ENCODE peak calls at places on chromosomes 1 and 21, in eight cellular contexts. One of them, this sample, is unnamed.

GRCh38 chr1:5459839-5460238 is 532.4 kb downstream of the NPHP4 start:
- DNase-seq in right atrium auricular region: no peak
- DNase-seq in BE2C: no peak
- DNase-seq in right lobe of liver: no peak
- DNase-seq in progenitor cell of endocrine pancreas: no peak
- DNase-seq in left ventricle myocardium inferior: no peak
- DNase-seq in Calu3: no peak
- DNase-seq in CD8-positive, alpha-beta T cell: no peak
- DNase-seq in this sample: no peak

GRCh38 chr1:88729297-88729696 is 45.2 kb downstream of the PKN2 start:
- DNase-seq in right atrium auricular region: no peak
- DNase-seq in BE2C: no peak
- DNase-seq in right lobe of liver: no peak
- DNase-seq in progenitor cell of endocrine pancreas: no peak
- DNase-seq in left ventricle myocardium inferior: no peak
- DNase-seq in Calu3: no peak
- DNase-seq in CD8-positive, alpha-beta T cell: no peak
- DNase-seq in this sample: no peak

GRCh38 chr1:198333744-198334143 is 176.9 kb downstream of the NEK7 start:
- DNase-seq in right atrium auricular region: no peak
- DNase-seq in BE2C: no peak
- DNase-seq in right lobe of liver: no peak
- DNase-seq in progenitor cell of endocrine pancreas: no peak
- DNase-seq in left ventricle myocardium inferior: no peak
- DNase-seq in Calu3: no peak
- DNase-seq in CD8-positive, alpha-beta T cell: no peak
- DNase-seq in this sample: no peak

GRCh38 chr1:60989745-60990718 is 92.3 kb upstream of the NFIA start:
- DNase-seq in right atrium auricular region: peak
- DNase-seq in BE2C: peak
- DNase-seq in right lobe of liver: no peak
- DNase-seq in progenitor cell of endocrine pancreas: no peak
- DNase-seq in left ventricle myocardium inferior: peak
- DNase-seq in Calu3: no peak
- DNase-seq in CD8-positive, alpha-beta T cell: no peak
- DNase-seq in this sample: no peak

GRCh38 chr21:18023099-18023498 is 203.9 kb upstream of the C21orf91 start:
- DNase-seq in right atrium auricular region: no peak
- DNase-seq in BE2C: no peak
- DNase-seq in right lobe of liver: no peak
- DNase-seq in progenitor cell of endocrine pancreas: no peak
- DNase-seq in left ventricle myocardium inferior: no peak
- DNase-seq in Calu3: no peak
- DNase-seq in CD8-positive, alpha-beta T cell: no peak
- DNase-seq in this sample: no peak

GRCh38 chr1:17922833-17923232 is 167.7 kb downstream of the ACTL8 start:
- DNase-seq in right atrium auricular region: no peak
- DNase-seq in BE2C: peak
- DNase-seq in right lobe of liver: peak
- DNase-seq in progenitor cell of endocrine pancreas: peak
- DNase-seq in left ventricle myocardium inferior: no peak
- DNase-seq in Calu3: peak
- DNase-seq in CD8-positive, alpha-beta T cell: no peak
- DNase-seq in this sample: peak

GRCh38 chr1:70202173-70202758 is 3.1 kb downstream of the LRRC40 start:
- DNase-seq in right atrium auricular region: no peak
- DNase-seq in BE2C: no peak
- DNase-seq in right lobe of liver: no peak
- DNase-seq in progenitor cell of endocrine pancreas: no peak
- DNase-seq in left ventricle myocardium inferior: no peak
- DNase-seq in Calu3: no peak
- DNase-seq in CD8-positive, alpha-beta T cell: no peak
- DNase-seq in this sample: no peak

GRCh38 chr1:181033128-181033798 is 520 bp upstream of the MR1 start:
- DNase-seq in right atrium auricular region: no peak
- DNase-seq in BE2C: no peak
- DNase-seq in right lobe of liver: no peak
- DNase-seq in progenitor cell of endocrine pancreas: no peak
- DNase-seq in left ventricle myocardium inferior: no peak
- DNase-seq in Calu3: peak
- DNase-seq in CD8-positive, alpha-beta T cell: peak
- DNase-seq in this sample: no peak

GRCh38 chr1:3114846-3115245 is 45.8 kb downstream of the PRDM16 start:
- DNase-seq in right atrium auricular region: no peak
- DNase-seq in BE2C: no peak
- DNase-seq in right lobe of liver: no peak
- DNase-seq in progenitor cell of endocrine pancreas: peak
- DNase-seq in left ventricle myocardium inferior: no peak
- DNase-seq in Calu3: no peak
- DNase-seq in CD8-positive, alpha-beta T cell: no peak
- DNase-seq in this sample: no peak

DNA sequence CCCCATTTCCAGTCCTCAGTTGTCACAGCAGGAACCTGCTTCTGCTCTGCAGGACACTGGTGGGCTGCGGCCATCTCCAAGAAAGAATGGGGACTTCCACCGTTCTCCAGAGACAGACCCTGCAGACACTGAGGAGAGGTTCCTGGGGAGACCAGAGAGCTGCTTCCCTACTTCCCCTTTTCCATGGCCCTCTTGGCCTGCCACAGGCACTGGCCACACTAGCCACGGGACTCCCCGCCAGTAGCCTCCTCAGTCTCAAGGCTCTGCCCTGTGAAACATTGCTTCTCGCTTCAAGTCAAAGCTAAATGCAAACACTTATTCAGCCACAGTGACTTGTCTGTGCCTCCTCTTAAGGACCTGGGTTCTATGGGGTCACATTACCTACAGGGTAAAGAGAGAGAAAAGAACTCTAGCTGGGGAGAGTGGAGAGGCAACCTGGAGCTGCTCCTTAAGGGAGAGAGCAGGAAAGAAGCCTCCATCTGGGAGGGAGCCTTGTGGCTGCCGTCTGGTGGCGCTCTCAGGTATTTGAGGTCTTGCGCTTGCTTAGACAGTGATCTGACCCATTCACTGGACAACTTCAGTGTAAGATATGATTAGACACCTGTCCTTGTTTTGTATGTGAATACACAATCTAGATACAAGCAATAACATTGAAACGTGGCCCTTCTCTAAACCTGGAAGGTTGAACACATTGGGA is 5.4 kb upstream of the SLAMF8 start:
- DNase-seq in right atrium auricular region: no peak
- DNase-seq in BE2C: no peak
- DNase-seq in right lobe of liver: no peak
- DNase-seq in progenitor cell of endocrine pancreas: no peak
- DNase-seq in left ventricle myocardium inferior: no peak
- DNase-seq in Calu3: no peak
- DNase-seq in CD8-positive, alpha-beta T cell: no peak
- DNase-seq in this sample: peak
- TF ChIP-seq CTCF in right atrium auricular region: no peak
- TF ChIP-seq CTCF in BE2C: no peak
- TF ChIP-seq CTCF in right lobe of liver: peak
- TF ChIP-seq CTCF in progenitor cell of endocrine pancreas: peak
- TF ChIP-seq CTCF in left ventricle myocardium inferior: no peak
- TF ChIP-seq CTCF in Calu3: no peak
- TF ChIP-seq CTCF in CD8-positive, alpha-beta T cell: no peak
- TF ChIP-seq CTCF in this sample: peak

GRCh38 chr21:43723648-43724047 is 4.7 kb downstream of the PDXK start:
- DNase-seq in right atrium auricular region: no peak
- DNase-seq in BE2C: no peak
- DNase-seq in right lobe of liver: no peak
- DNase-seq in progenitor cell of endocrine pancreas: no peak
- DNase-seq in left ventricle myocardium inferior: peak
- DNase-seq in Calu3: no peak
- DNase-seq in CD8-positive, alpha-beta T cell: no peak
- DNase-seq in this sample: no peak

GRCh38 chr21:43726686-43727570 is 8.0 kb downstream of the PDXK start:
- DNase-seq in right atrium auricular region: no peak
- DNase-seq in BE2C: no peak
- DNase-seq in right lobe of liver: no peak
- DNase-seq in progenitor cell of endocrine pancreas: no peak
- DNase-seq in left ventricle myocardium inferior: peak
- DNase-seq in Calu3: peak
- DNase-seq in CD8-positive, alpha-beta T cell: no peak
- DNase-seq in this sample: no peak

GRCh38 chr21:43728467-43729390 is 9.8 kb downstream of the PDXK start:
- DNase-seq in right atrium auricular region: peak
- DNase-seq in BE2C: peak
- DNase-seq in right lobe of liver: peak
- DNase-seq in progenitor cell of endocrine pancreas: peak
- DNase-seq in left ventricle myocardium inferior: peak
- DNase-seq in Calu3: peak
- DNase-seq in CD8-positive, alpha-beta T cell: peak
- DNase-seq in this sample: peak

GRCh38 chr21:43731476-43731875 is 12.5 kb downstream of the PDXK start:
- DNase-seq in right atrium auricular region: no peak
- DNase-seq in BE2C: no peak
- DNase-seq in right lobe of liver: no peak
- DNase-seq in progenitor cell of endocrine pancreas: no peak
- DNase-seq in left ventricle myocardium inferior: no peak
- DNase-seq in Calu3: no peak
- DNase-seq in CD8-positive, alpha-beta T cell: no peak
- DNase-seq in this sample: no peak

DNA sequence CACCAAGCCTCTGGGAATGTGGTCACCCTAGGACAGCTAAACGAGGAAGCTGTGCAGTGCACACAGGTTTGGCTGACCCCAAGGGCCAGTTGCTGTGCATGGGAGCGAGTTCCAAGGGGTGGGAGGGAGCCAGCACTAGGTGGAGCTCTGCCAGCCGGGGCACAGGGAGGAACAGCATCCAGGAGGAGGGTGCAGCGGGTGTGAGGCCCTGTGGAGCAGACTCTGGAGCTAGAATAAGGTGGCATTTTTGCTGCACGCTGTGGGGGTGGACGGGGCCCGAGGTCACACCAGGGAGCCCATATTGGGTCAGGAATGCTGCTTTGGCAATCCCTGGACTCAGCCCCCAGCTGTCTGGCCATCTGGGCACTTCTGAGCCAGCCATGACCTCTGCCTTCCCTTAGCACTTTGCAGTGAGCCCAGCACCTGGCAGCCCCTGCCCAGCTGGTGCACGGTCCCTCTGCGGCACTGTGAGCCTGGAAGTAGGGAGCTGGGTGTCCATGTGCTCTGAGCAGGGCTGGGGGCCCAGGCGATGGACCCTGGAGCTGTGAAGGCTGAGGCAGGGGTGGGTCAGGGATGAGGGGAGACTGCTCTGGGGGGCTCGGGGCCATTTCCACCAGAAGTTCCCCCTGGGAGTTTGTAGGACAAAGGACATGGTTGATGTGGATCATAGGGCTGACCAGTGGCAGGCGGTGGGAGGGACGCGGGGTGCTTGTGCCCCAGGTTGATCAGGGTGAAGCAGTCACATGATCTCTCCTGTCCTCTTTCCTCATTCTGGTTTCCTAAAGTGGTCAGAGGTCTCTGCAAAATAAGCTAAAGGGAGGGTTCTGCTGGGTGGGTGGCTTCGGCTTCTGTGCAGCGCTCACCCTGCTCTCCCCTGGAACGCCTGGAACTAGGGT is 8.9 kb downstream of the PDXK start:
- DNase-seq in right atrium auricular region: no peak
- DNase-seq in BE2C: no peak
- DNase-seq in right lobe of liver: peak
- DNase-seq in progenitor cell of endocrine pancreas: no peak
- DNase-seq in left ventricle myocardium inferior: peak
- DNase-seq in Calu3: peak
- DNase-seq in CD8-positive, alpha-beta T cell: no peak
- DNase-seq in this sample: peak
- TF ChIP-seq CTCF in right atrium auricular region: no peak
- TF ChIP-seq CTCF in BE2C: peak
- TF ChIP-seq CTCF in right lobe of liver: no peak
- TF ChIP-seq CTCF in progenitor cell of endocrine pancreas: no peak
- TF ChIP-seq CTCF in left ventricle myocardium inferior: peak
- TF ChIP-seq CTCF in Calu3: no peak
- TF ChIP-seq CTCF in CD8-positive, alpha-beta T cell: no peak
- TF ChIP-seq CTCF in this sample: no peak

GRCh38 chr1:84073266-84073665 is 70.8 kb upstream of the PRKACB start:
- DNase-seq in right atrium auricular region: no peak
- DNase-seq in BE2C: no peak
- DNase-seq in right lobe of liver: no peak
- DNase-seq in progenitor cell of endocrine pancreas: no peak
- DNase-seq in left ventricle myocardium inferior: no peak
- DNase-seq in Calu3: no peak
- DNase-seq in CD8-positive, alpha-beta T cell: no peak
- DNase-seq in this sample: no peak

GRCh38 chr1:84078108-84078823 is 65.8 kb upstream of the PRKACB start:
- DNase-seq in right atrium auricular region: no peak
- DNase-seq in BE2C: peak
- DNase-seq in right lobe of liver: peak
- DNase-seq in progenitor cell of endocrine pancreas: no peak
- DNase-seq in left ventricle myocardium inferior: no peak
- DNase-seq in Calu3: no peak
- DNase-seq in CD8-positive, alpha-beta T cell: no peak
- DNase-seq in this sample: peak

GRCh38 chr1:84083321-84083720 is 60.8 kb upstream of the PRKACB start:
- DNase-seq in right atrium auricular region: no peak
- DNase-seq in BE2C: no peak
- DNase-seq in right lobe of liver: no peak
- DNase-seq in progenitor cell of endocrine pancreas: no peak
- DNase-seq in left ventricle myocardium inferior: no peak
- DNase-seq in Calu3: no peak
- DNase-seq in CD8-positive, alpha-beta T cell: no peak
- DNase-seq in this sample: no peak

GRCh38 chr1:84078824-84079167 is 65.3 kb upstream of the PRKACB start:
- DNase-seq in right atrium auricular region: no peak
- DNase-seq in BE2C: no peak
- DNase-seq in right lobe of liver: no peak
- DNase-seq in progenitor cell of endocrine pancreas: no peak
- DNase-seq in left ventricle myocardium inferior: no peak
- DNase-seq in Calu3: no peak
- DNase-seq in CD8-positive, alpha-beta T cell: no peak
- DNase-seq in this sample: no peak

DNA sequence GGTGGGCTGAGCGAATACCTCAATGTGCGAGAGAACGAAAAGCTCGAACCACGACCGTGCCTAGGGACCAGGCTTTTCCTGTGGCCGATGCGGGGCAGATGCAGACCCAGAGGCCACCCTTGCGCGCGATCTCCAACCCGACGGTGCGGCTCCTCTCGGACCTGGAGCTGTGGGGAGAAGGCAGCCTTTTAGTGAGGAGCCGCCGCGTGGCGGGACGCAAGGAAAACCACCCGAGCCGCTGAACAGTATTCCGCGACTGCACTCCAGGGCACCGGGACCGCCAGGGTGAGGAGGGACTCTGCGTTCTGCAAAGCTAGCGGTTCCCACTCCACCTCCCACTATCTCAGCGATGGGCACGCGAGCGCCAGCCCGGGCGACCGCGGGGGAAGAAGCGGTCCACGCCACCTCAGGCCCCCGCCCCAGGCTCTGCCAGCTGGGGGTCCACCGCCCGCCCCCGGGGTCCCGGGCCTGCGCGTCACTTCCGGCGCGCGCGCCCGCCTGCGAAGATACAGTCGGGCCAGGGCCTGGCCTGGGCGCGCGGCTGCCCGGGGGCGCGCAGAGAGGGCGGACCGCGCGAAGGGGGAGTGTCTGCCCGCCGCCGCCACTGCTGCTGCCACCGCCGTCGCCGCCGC is 66.5 kb upstream of the PRKACB start:
- DNase-seq in right atrium auricular region: peak
- DNase-seq in BE2C: peak
- DNase-seq in right lobe of liver: peak
- DNase-seq in progenitor cell of endocrine pancreas: peak
- DNase-seq in left ventricle myocardium inferior: peak
- DNase-seq in Calu3: peak
- DNase-seq in CD8-positive, alpha-beta T cell: peak
- DNase-seq in this sample: peak
- TF ChIP-seq CTCF in right atrium auricular region: peak
- TF ChIP-seq CTCF in BE2C: no peak
- TF ChIP-seq CTCF in right lobe of liver: no peak
- TF ChIP-seq CTCF in progenitor cell of endocrine pancreas: no peak
- TF ChIP-seq CTCF in left ventricle myocardium inferior: peak
- TF ChIP-seq CTCF in Calu3: no peak
- TF ChIP-seq CTCF in CD8-positive, alpha-beta T cell: no peak
- TF ChIP-seq CTCF in this sample: no peak

GRCh38 chr1:202561726-202562442 is 148.4 kb downstream of the SYT2 start:
- DNase-seq in right atrium auricular region: no peak
- DNase-seq in BE2C: no peak
- DNase-seq in right lobe of liver: no peak
- DNase-seq in progenitor cell of endocrine pancreas: no peak
- DNase-seq in left ventricle myocardium inferior: no peak
- DNase-seq in Calu3: no peak
- DNase-seq in CD8-positive, alpha-beta T cell: no peak
- DNase-seq in this sample: no peak
- TF ChIP-seq CTCF in right atrium auricular region: no peak
- TF ChIP-seq CTCF in BE2C: peak
- TF ChIP-seq CTCF in right lobe of liver: no peak
- TF ChIP-seq CTCF in progenitor cell of endocrine pancreas: peak
- TF ChIP-seq CTCF in left ventricle myocardium inferior: peak
- TF ChIP-seq CTCF in Calu3: no peak
- TF ChIP-seq CTCF in CD8-positive, alpha-beta T cell: no peak
- TF ChIP-seq CTCF in this sample: no peak